ENCODE peak calls at places on chromosomes 11 and 22, in ten cellular contexts. X, Y, N, F, G, K, I, Q, S and M are unnamed samples.

GRCh38 chr22:44807915-44808690 is 55.7 kb downstream of the ARHGAP8 start:
- DNase-seq in X (no peak), I (no peak), N (no peak), Q (no peak), F (no peak), Y (no peak), K (no peak), G (no peak), S (peak), M (no peak)

GRCh38 chr22:23246982-23247766 is 66.9 kb downstream of the BCR start:
- DNase-seq in X (no peak), K (no peak), G (no peak), N (no peak), S (no peak), I (no peak), Q (no peak), F (no peak), Y (no peak), M (no peak)

GRCh38 chr22:30287626-30288413 is 1.5 kb downstream of the CASTOR1 start:
- DNase-seq in Q (peak), K (peak), F (peak), I (peak), Y (peak), G (peak), X (peak), N (peak), S (peak), M (peak)

GRCh38 chr11:9716275-9717039 is 52.6 kb downstream of the SWAP70 start:
- DNase-seq in Y (no peak), S (peak), K (no peak), G (no peak), Q (no peak), X (peak), N (peak), I (peak), F (no peak), M (no peak)

GRCh38 chr11:35933572-35933925 is 10.3 kb upstream of the LDLRAD3 start:
- DNase-seq in K (no peak), Y (no peak), S (no peak), Q (no peak), G (no peak), I (no peak), F (no peak), N (no peak), X (no peak), M (no peak)

GRCh38 chr22:47419239-47419638 is 656.8 kb downstream of the TBC1D22A start:
- DNase-seq in I (no peak), G (no peak), K (no peak), N (no peak), X (no peak), Q (no peak), Y (no peak), S (no peak), F (no peak), M (peak)

GRCh38 chr11:103940542-103940941 is 95.9 kb upstream of the DDI1 start:
- DNase-seq in K (no peak), X (no peak), S (no peak), I (peak), Y (no peak), F (no peak), N (no peak), G (no peak), Q (peak), M (no peak)

GRCh38 chr11:78380615-78381029 is 37.0 kb downstream of the GAB2 start:
- DNase-seq in I (no peak), S (no peak), G (no peak), X (no peak), F (no peak), N (peak), K (no peak), Y (no peak), Q (no peak), M (no peak)

GRCh38 chr11:129814244-129814992 is 1.2 kb upstream of the TMEM45B start:
- DNase-seq in Q (no peak), X (no peak), S (no peak), F (no peak), G (no peak), Y (peak), K (peak), I (no peak), N (no peak), M (no peak)

GRCh38 chr11:831132-831864 is 1.5 kb upstream of the CD151 start:
- DNase-seq in Q (peak), N (no peak), G (no peak), I (no peak), K (peak), X (no peak), F (no peak), S (no peak), Y (no peak), M (no peak)

GRCh38 chr11:126106929-126107328 is 44.3 kb upstream of the CDON start:
- DNase-seq in G (no peak), I (no peak), X (no peak), K (no peak), S (no peak), Q (no peak), N (no peak), Y (no peak), F (no peak), M (no peak)

GRCh38 chr11:95919514-95919913 is 4.4 kb downstream of the MTMR2 start:
- DNase-seq in Y (no peak), G (no peak), F (no peak), K (no peak), I (no peak), N (no peak), X (no peak), Q (no peak), S (no peak), M (no peak)

GRCh38 chr22:37118083-37118482 is 8.6 kb upstream of the TMPRSS6 start:
- DNase-seq in S (no peak), Q (no peak), X (no peak), I (no peak), N (no peak), K (no peak), F (no peak), Y (no peak), G (no peak), M (no peak)

GRCh38 chr11:126420730-126421083 is 65.2 kb downstream of the ST3GAL4 start:
- DNase-seq in S (no peak), F (no peak), N (no peak), I (no peak), K (no peak), Q (no peak), X (no peak), Y (no peak), G (no peak), M (no peak)

GRCh38 chr11:47302853-47303252 is 32.9 kb downstream of the MADD start:
- DNase-seq in Q (no peak), K (no peak), F (no peak), G (no peak), S (no peak), Y (no peak), N (no peak), X (no peak), I (no peak), M (no peak)

GRCh38 chr11:75576445-75577049 is 14.5 kb downstream of the SERPINH1 start:
- DNase-seq in I (no peak), K (no peak), Y (no peak), Q (no peak), S (peak), G (no peak), F (no peak), X (no peak), N (peak), M (peak)

GRCh38 chr11:111542606-111543275 is 2.2 kb downstream of the LAYN start:
- DNase-seq in F (no peak), I (no peak), K (no peak), S (no peak), Q (no peak), N (no peak), X (no peak), G (no peak), Y (no peak), M (no peak)

GRCh38 chr22:39244496-39245129 is at the start of gene PDGFB:
- DNase-seq in I (peak), Y (no peak), G (no peak), N (no peak), F (peak), K (no peak), Q (no peak), S (peak), X (peak), M (no peak)

GRCh38 chr11:130181295-130182272 is 22.0 kb downstream of the ST14 start:
- DNase-seq in I (peak), K (no peak), G (no peak), Q (no peak), S (peak), N (peak), X (no peak), Y (no peak), F (no peak), M (no peak)

GRCh38 chr11:64881476-64881875 is 3.1 kb upstream of the EHD1 start:
- DNase-seq in X (no peak), Y (no peak), Q (no peak), S (no peak), I (peak), F (no peak), K (no peak), N (no peak), G (no peak), M (no peak)